ENCODE peak calls at places on chromosomes 1 and 21, in seven cellular contexts. E is tibial nerve, K is Peyer's patch, S is iPS DF 6.9, N is aorta, B is heart left ventricle, M is neural progenitor cell. R is an unnamed sample.

GRCh38 chr1:219276029-219276738 is 102.5 kb downstream of the LYPLAL1 start:
- DNase-seq in N (no peak), B (no peak), K (no peak), E (no peak), M (no peak), S (no peak), R (no peak)

GRCh38 chr1:168135982-168136708 is 585 bp downstream of the GPR161 start:
- DNase-seq in S (no peak), B (peak; percentile 29), K (peak; percentile 56), N (peak; percentile 59), E (no peak), M (peak; percentile 69), R (peak; percentile 43)

GRCh38 chr21:44333701-44334636 is 5.2 kb downstream of the CFAP410 start:
- DNase-seq in M (no peak), N (no peak), B (no peak), K (no peak), S (no peak), E (no peak), R (no peak)

GRCh38 chr1:53410100-53410541 is 49.1 kb upstream of the DMRTB1 start:
- DNase-seq in S (no peak), M (no peak), B (no peak), K (no peak), E (no peak), N (no peak), R (peak; percentile 80)

GRCh38 chr21:44943686-44944550 is 4.1 kb downstream of the SLX9 start:
- DNase-seq in M (no peak), B (no peak), N (peak; percentile 40), S (no peak), K (no peak), E (no peak), R (no peak)

GRCh38 chr1:108779455-108779854 is 33.0 kb downstream of the STXBP3 start:
- DNase-seq in N (no peak), K (no peak), E (no peak), M (no peak), B (no peak), S (no peak), R (no peak)

GRCh38 chr1:162327791-162328165 is 48.9 kb downstream of the SPATA46 start:
- DNase-seq in E (no peak), N (no peak), B (no peak), M (no peak), K (no peak), S (no peak), R (no peak)

GRCh38 chr1:223394242-223394641 is 1.0 kb downstream of the CCDC185 start:
- DNase-seq in S (no peak), B (no peak), K (no peak), M (no peak), E (no peak), N (no peak), R (no peak)

GRCh38 chr1:199948587-199949280 is 78.8 kb upstream of the NR5A2 start:
- DNase-seq in B (no peak), M (no peak), N (no peak), S (no peak), E (no peak), K (no peak), R (no peak)

GRCh38 chr1:93354749-93355148 is 9.0 kb downstream of the DR1 start:
- DNase-seq in S (no peak), B (no peak), N (no peak), K (no peak), E (no peak), M (no peak), R (no peak)

GRCh38 chr1:93350322-93350721 is 4.6 kb downstream of the DR1 start:
- DNase-seq in N (no peak), M (no peak), K (no peak), E (no peak), B (no peak), S (no peak), R (no peak)

GRCh38 chr1:93350875-93351274 is 5.2 kb downstream of the DR1 start:
- DNase-seq in K (no peak), B (no peak), M (no peak), N (no peak), E (no peak), S (no peak), R (no peak)

GRCh38 chr1:93353286-93353685 is 7.6 kb downstream of the DR1 start:
- DNase-seq in K (no peak), B (no peak), N (no peak), E (no peak), S (no peak), M (no peak), R (no peak)

GRCh38 chr1:93352376-93352775 is 6.7 kb downstream of the DR1 start:
- DNase-seq in N (no peak), E (no peak), M (no peak), K (no peak), S (no peak), B (no peak), R (no peak)
- H3K4me1 ChIP-seq in N (peaks cover 2% of the 10 kb centered on the region), E (no peaks in the 10 kb centered on the region), M (peaks cover 22% of the 10 kb centered on the region), K (no peaks in the 10 kb centered on the region), S (no peaks in the 10 kb centered on the region), B (peaks cover 18% of the 10 kb centered on the region), R (no peaks in the 10 kb centered on the region)

DNA sequence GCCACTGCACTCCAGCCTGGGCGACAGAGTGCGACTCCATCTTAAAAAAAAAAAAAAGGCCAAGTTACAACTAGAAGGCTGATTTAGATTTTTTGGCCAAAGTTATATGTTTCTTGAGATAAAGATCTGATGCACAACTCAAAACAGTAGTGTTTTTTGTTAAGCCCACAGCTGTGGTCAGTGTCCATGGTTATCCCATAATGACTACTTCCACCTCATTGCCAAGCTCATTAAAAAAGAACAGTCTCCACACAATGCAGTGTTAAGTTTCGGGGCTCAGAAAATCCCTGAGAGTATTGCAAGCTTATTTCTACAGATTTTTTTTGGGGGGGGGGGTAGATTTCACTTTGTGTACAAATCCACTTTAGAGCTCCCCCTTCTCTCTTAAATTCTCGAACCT is 120.5 kb downstream of the RUNX1 start:
- DNase-seq in S (no peak), M (no peak), B (no peak), N (no peak), E (no peak), K (no peak), R (no peak)
- H3K4me1 ChIP-seq in S (no peaks in the 10 kb centered on the region), M (no peaks in the 10 kb centered on the region), B (no peaks in the 10 kb centered on the region), N (no peaks in the 10 kb centered on the region), E (no peaks in the 10 kb centered on the region), K (no peaks in the 10 kb centered on the region), R (peaks cover 18% of the 10 kb centered on the region)

GRCh38 chr1:205692406-205692805 is 12.1 kb upstream of the SLC45A3 start:
- DNase-seq in S (no peak), E (no peak), K (no peak), B (no peak), M (no peak), N (no peak), R (no peak)
- H3K4me1 ChIP-seq in S (peaks cover 5% of the 10 kb centered on the region), E (no peaks in the 10 kb centered on the region), K (no peaks in the 10 kb centered on the region), B (no peaks in the 10 kb centered on the region), M (peaks cover 38% of the 10 kb centered on the region), N (no peaks in the 10 kb centered on the region), R (no peaks in the 10 kb centered on the region)

GRCh38 chr1:201487742-201488141 is 18.8 kb upstream of the PHLDA3 start:
- DNase-seq in K (no peak), N (no peak), S (no peak), E (no peak), B (no peak), M (no peak), R (no peak)
- H3K4me1 ChIP-seq in K (no peaks in the 10 kb centered on the region), N (no peaks in the 10 kb centered on the region), S (no peaks in the 10 kb centered on the region), E (peaks cover 4% of the 10 kb centered on the region), B (peaks cover 14% of the 10 kb centered on the region), M (peaks cover 6% of the 10 kb centered on the region), R (peaks cover 38% of the 10 kb centered on the region)

GRCh38 chr1:7551442-7551841 is 219.7 kb upstream of the VAMP3 start:
- DNase-seq in M (no peak), K (no peak), E (no peak), B (no peak), S (no peak), N (no peak), R (no peak)

GRCh38 chr1:7549693-7550161 is 221.4 kb upstream of the VAMP3 start:
- DNase-seq in B (no peak), S (no peak), K (no peak), M (no peak), N (peak; percentile 16), E (no peak), R (no peak)

GRCh38 chr1:7549277-7549676 is 221.8 kb upstream of the VAMP3 start:
- DNase-seq in K (no peak), M (no peak), S (no peak), E (no peak), B (no peak), N (peak; percentile 49), R (peak; percentile 62)

GRCh38 chr1:7550981-7551380 is 220.1 kb upstream of the VAMP3 start:
- DNase-seq in E (no peak), B (no peak), N (no peak), K (peak; percentile 80), S (no peak), M (no peak), R (no peak)

GRCh38 chr1:7550261-7550850 is 220.7 kb upstream of the VAMP3 start:
- DNase-seq in E (no peak), N (no peak), M (no peak), K (peak; percentile 83), S (no peak), B (no peak), R (no peak)
- H3K4me1 ChIP-seq in E (no peaks in the 10 kb centered on the region), N (peaks cover 2% of the 10 kb centered on the region), M (no peaks in the 10 kb centered on the region), K (no peaks in the 10 kb centered on the region), S (peaks cover 4% of the 10 kb centered on the region), B (peaks cover 6% of the 10 kb centered on the region), R (peaks cover 13% of the 10 kb centered on the region)

GRCh38 chr1:180924939-180925338 is 12.2 kb downstream of the KIAA1614 start:
- DNase-seq in S (no peak), E (no peak), K (no peak), M (no peak), N (no peak), B (no peak), R (no peak)
- H3K4me1 ChIP-seq in S (peaks cover 25% of the 10 kb centered on the region), E (no peaks in the 10 kb centered on the region), K (no peaks in the 10 kb centered on the region), M (peaks cover 72% of the 10 kb centered on the region), N (no peaks in the 10 kb centered on the region), B (peaks cover 27% of the 10 kb centered on the region), R (peaks cover 8% of the 10 kb centered on the region)

DNA sequence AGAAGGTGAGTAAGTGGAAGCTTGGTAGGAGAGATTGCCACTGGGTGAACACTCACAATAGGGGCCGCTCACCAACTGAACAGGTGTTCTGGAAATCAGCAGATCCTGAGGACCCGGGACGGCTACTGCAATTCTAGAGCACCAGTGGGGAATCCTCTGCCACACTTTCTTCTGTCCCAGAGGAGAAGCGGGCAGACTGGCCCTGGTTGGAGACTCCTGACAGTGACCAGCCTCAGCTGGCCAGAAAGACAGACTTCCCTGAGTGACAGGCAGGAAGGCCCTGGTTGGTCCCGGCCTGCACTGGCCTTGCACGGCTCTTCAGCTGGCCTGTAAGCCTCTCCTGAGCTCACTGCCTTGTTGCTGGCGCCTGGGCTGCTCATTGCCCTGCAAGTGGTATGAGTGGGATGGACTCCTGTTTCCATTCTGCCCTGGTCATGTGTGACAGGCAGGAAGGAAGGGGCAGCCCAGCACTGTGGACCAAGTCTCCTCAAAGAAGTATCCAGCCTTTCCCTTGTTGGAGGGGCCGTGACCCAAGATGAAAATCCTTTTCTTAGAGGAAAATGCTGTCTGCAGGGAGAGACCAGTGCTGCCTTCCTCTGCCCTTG is 34.5 kb downstream of the MAN1C1 start:
- DNase-seq in N (no peak), M (no peak), S (no peak), E (no peak), K (no peak), B (no peak), R (peak; percentile 24)
- H3K4me1 ChIP-seq in N (peaks cover 2% of the 10 kb centered on the region), M (peaks cover 9% of the 10 kb centered on the region), S (no peaks in the 10 kb centered on the region), E (no peaks in the 10 kb centered on the region), K (no peaks in the 10 kb centered on the region), B (peaks cover 6% of the 10 kb centered on the region), R (no peaks in the 10 kb centered on the region)

DNA sequence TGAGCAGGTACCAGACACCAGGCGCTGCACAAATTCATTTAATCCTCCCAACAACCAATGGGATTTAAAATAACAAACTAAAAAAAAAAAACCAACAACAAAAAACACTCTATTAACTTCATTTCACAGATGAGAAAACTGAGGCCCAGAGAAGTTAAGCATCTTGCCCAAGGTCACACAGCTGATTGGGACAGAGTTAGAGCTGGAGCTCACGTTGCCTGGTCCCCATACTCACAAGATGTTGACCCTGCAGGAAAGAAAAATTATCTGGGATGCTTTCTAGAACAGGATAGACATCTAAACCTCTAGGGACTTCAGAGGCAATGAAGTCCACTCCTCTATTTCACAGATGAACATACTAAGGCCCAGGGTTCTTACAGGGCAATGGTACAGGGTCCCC is 175.3 kb downstream of the PSMG1 start:
- DNase-seq in M (no peak), S (no peak), K (no peak), B (no peak), E (no peak), N (no peak), R (no peak)
- H3K4me1 ChIP-seq in M (peaks cover 6% of the 10 kb centered on the region), S (no peaks in the 10 kb centered on the region), K (peaks cover 4% of the 10 kb centered on the region), B (peaks cover 28% of the 10 kb centered on the region), E (no peaks in the 10 kb centered on the region), N (no peaks in the 10 kb centered on the region), R (peaks cover 39% of the 10 kb centered on the region)